ENCODE peak calls at places on chromosomes 1 and 21, in five cellular contexts. L is HepG2, K is IMR-90, D is K562, A is H1. I is an unnamed sample.

GRCh38 chr1:30472009-30472408 is 251.4 kb downstream of the MATN1 start:
- DNase-seq in L (no peak), D (no peak), A (no peak), K (no peak), I (no peak)

GRCh38 chr1:202286622-202287097 is 55.1 kb downstream of the UBE2T start:
- DNase-seq in L (peak), K (peak), A (no peak), D (no peak), I (no peak)

GRCh38 chr1:172770081-172770480 is 111.2 kb downstream of the FASLG start:
- DNase-seq in D (no peak), L (no peak), A (no peak), K (no peak), I (no peak)

GRCh38 chr1:79079770-79080169 is 73.2 kb upstream of the ADGRL4 start:
- DNase-seq in D (no peak), L (no peak), A (peak), K (peak), I (no peak)

GRCh38 chr1:10640079-10640578 is 156.3 kb downstream of the CASZ1 start:
- DNase-seq in D (no peak), L (no peak), A (no peak), K (no peak), I (no peak)

GRCh38 chr1:8456991-8457390 is 139.1 kb downstream of the SLC45A1 start:
- DNase-seq in A (no peak), D (no peak), K (no peak), L (no peak), I (no peak)

GRCh38 chr1:147541672-147542548 is 609 bp downstream of the BCL9 start:
- DNase-seq in L (no peak), A (peak), K (peak), D (no peak), I (no peak)

GRCh38 chr1:32612189-32612881 is 38.0 kb downstream of the ZBTB8OS start:
- DNase-seq in D (peak), L (peak), A (peak), K (peak), I (peak)

GRCh38 chr1:43774359-43774758 is 67.0 kb downstream of the ST3GAL3 start:
- DNase-seq in L (no peak), K (peak), A (no peak), D (peak), I (no peak)

GRCh38 chr21:44486302-44486701 is 31.0 kb downstream of the LRRC3 start:
- DNase-seq in L (no peak), K (no peak), D (no peak), A (no peak), I (no peak)

GRCh38 chr1:217137210-217137871 is 414.1 kb upstream of the ESRRG start:
- DNase-seq in L (no peak), D (no peak), A (no peak), K (no peak), I (no peak)

GRCh38 chr1:154445040-154445472 is 39.9 kb downstream of the IL6R start:
- DNase-seq in A (no peak), K (peak), L (no peak), D (no peak), I (peak)

GRCh38 chr1:53710584-53710983 is 28.4 kb downstream of the GLIS1 start:
- DNase-seq in L (no peak), D (no peak), A (no peak), K (no peak), I (no peak)

GRCh38 chr1:174005032-174005431 is 17.1 kb downstream of the RC3H1 start:
- DNase-seq in K (peak), A (no peak), D (no peak), L (no peak), I (no peak)

DNA sequence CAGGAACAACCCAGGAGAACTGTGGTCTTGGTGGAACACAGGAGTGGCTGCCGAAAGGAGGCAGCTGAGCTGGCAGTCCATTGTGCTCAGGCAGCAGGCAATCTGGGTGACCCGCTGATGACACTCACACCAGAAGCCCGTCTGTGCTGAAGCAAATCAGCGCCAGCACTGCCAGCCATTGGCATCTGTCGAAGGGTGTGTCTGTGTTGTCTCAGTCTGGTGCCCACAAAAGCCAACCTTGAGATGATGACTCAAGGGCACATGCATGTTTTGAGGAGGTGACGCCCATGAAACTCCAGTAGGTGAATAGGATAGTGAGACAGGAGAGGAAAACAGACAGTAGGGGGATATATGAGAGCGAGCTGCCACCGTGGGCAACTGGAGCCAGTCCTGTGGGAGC is 167.3 kb downstream of the KAZN start:
- DNase-seq in K (no peak), D (no peak), L (no peak), A (no peak), I (peak)
- TF ChIP-seq RFX5 in K (no peak), D (no peak), L (no peak), A (no peak), I (no peak)

GRCh38 chr1:117096871-117097842 is 24.4 kb downstream of the TRIM45 start:
- DNase-seq in L (no peak), A (no peak), D (no peak), K (peak), I (no peak)

GRCh38 chr1:117092594-117092993 is 29.0 kb downstream of the TRIM45 start:
- DNase-seq in L (no peak), D (no peak), A (no peak), K (no peak), I (no peak)

GRCh38 chr1:117093870-117094621 is 27.5 kb downstream of the TRIM45 start:
- DNase-seq in D (peak), K (peak), L (no peak), A (no peak), I (peak)

GRCh38 chr1:117093091-117093534 is 28.4 kb downstream of the TRIM45 start:
- DNase-seq in K (peak), D (no peak), L (no peak), A (peak), I (peak)

DNA sequence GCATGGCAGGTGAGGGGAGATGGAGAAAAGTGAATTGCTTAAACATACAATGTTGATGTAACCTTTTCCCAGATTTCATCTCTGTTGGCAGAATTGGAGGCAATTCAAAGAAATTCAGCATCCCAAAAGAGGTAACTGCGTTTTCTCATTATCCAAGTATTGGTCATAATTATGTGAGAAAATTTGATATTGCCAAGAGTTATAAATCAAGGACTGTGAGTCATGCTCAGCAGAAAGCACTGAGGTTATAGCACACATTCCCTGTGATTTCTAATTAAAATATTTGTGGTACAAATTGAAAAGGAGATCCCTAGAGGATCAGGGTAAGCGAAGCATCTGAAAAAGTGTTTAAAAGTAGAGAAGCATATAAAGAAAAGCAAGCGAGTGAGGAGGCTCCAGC is 26.3 kb downstream of the TRIM45 start:
- DNase-seq in L (no peak), A (no peak), K (peak), D (no peak), I (no peak)
- TF ChIP-seq MAFK in L (no peak), A (no peak), K (no peak), D (no peak), I (no peak)

GRCh38 chr1:2152914-2153313 is 41.7 kb downstream of the FAAP20 start:
- DNase-seq in K (no peak), D (no peak), A (no peak), L (no peak), I (no peak)
- TF ChIP-seq RFX5 in K (no peak), D (no peak), A (no peak), L (no peak), I (no peak)

DNA sequence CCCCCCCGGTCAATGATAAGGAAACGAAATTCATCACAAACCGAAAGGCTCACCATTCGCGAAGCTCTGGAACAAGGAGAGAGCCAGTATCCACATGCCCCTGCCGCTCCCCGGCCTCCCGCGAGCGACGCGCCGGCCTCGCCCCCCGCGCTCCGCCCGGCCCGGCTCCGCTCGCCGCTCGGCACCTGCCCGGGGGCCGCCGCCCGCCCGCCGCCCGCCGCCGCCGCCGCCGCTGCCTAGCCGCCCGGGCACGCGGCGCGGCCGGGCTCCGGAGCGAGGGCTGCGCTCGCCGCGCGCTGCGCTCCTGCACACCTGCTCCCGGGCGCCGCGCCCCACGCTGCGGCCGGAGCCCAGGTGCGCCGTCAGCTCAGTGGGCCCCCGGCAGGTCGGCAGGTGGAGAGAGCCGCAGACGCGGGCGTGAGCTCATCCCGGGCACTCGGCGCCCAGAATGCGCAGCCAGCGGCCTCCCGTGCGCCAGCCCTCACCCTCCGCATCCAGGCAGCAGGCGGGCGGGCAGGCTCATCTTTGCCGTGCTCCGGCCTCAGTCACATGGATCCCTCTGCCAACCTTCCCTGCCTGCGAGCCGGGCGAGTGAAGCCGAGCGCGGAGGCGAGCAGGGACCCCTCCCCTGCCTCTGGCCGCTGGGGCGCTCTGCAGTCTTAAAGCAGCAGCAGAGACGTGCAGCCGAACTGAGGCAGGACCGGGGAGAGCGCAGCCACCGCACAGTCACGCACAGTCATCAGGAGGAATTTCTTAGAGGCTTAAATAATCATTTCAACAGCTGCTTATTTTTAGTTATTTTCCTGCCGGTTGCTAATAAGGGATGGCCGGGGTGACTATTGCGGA is at the start of gene DSCAM:
- DNase-seq in D (no peak), L (no peak), A (no peak), K (no peak), I (no peak)
- TF ChIP-seq MAFK in D (no peak), L (no peak), A (no peak), K (no peak), I (no peak)

GRCh38 chr1:209667103-209667502 is 8.1 kb upstream of the G0S2 start:
- DNase-seq in A (no peak), L (no peak), K (no peak), D (no peak), I (no peak)
- TF ChIP-seq RFX5 in A (no peak), L (no peak), K (no peak), D (no peak), I (no peak)

GRCh38 chr1:163766537-163766936 is 444.8 kb downstream of the NUF2 start:
- DNase-seq in A (no peak), D (no peak), L (no peak), K (no peak), I (no peak)

GRCh38 chr1:163774390-163774789 is 452.6 kb downstream of the NUF2 start:
- DNase-seq in L (no peak), D (no peak), K (no peak), A (no peak), I (no peak)

GRCh38 chr1:163772266-163772665 is 450.5 kb downstream of the NUF2 start:
- DNase-seq in D (no peak), L (no peak), A (no peak), K (no peak), I (no peak)

GRCh38 chr1:163771637-163772036 is 449.9 kb downstream of the NUF2 start:
- DNase-seq in D (no peak), L (no peak), A (no peak), K (no peak), I (no peak)

GRCh38 chr1:163768581-163768980 is 446.8 kb downstream of the NUF2 start:
- DNase-seq in L (no peak), D (no peak), A (no peak), K (no peak), I (no peak)
- TF ChIP-seq MAFK in L (no peak), D (no peak), A (no peak), K (no peak), I (no peak)

GRCh38 chr1:7384679-7385078 is 386.4 kb upstream of the VAMP3 start:
- DNase-seq in A (no peak), D (no peak), K (no peak), L (no peak), I (no peak)
- TF ChIP-seq RFX5 in A (no peak), D (no peak), K (no peak), L (no peak), I (no peak)